ENCODE peak calls at places on chromosomes 13 and 19, in ten cellular contexts. S is upper lobe of left lung, C is fibroblast of gingiva, W is caudate nucleus, U is ACHN, P is GM13976, R is fibroblast of lung, F is cardiac fibroblast, A is NCI-H1105, M is MCF 10A. G is an unnamed sample.
A peak's percentile ranks its signal among the peaks of the same experiment; 100 is the strongest.

GRCh38 chr13:110176431-110176830 is 130.5 kb downstream of the COL4A1 start:
- DNase-seq in S (no peak), C (no peak), W (no peak), U (no peak), P (no peak), R (no peak), F (no peak), A (no peak), M (no peak), G (no peak)

GRCh38 chr13:91882918-91883317 is 484.5 kb downstream of the GPC5 start:
- DNase-seq in S (no peak), C (no peak), W (no peak), U (peak; percentile 7), P (no peak), R (no peak), F (no peak), A (no peak), M (no peak), G (no peak)

GRCh38 chr13:110306960-110307696 is at the start of the genes COL4A1 and COL4A2:
- DNase-seq in S (no peak), C (peak; percentile 77), W (no peak), U (peak; percentile 71), P (no peak), R (peak; percentile 71), F (peak; percentile 77), A (peak; percentile 22), M (peak; percentile 77), G (peak; percentile 70)

GRCh38 chr19:58058428-58058827 is 654 bp upstream of the ZNF135 start:
- DNase-seq in S (no peak), C (no peak), W (no peak), U (no peak), P (peak; percentile 12), R (no peak), F (no peak), A (no peak), M (no peak), G (no peak)

GRCh38 chr19:49343127-49343526 is 7.9 kb downstream of the CD37 start:
- DNase-seq in S (no peak), C (no peak), W (no peak), U (no peak), P (peak; percentile 53), R (no peak), F (no peak), A (no peak), M (no peak), G (no peak)

GRCh38 chr19:15238639-15239155 is 6.4 kb upstream of the EPHX3 start:
- DNase-seq in S (no peak), C (no peak), W (no peak), U (no peak), P (no peak), R (no peak), F (no peak), A (no peak), M (no peak), G (no peak)

GRCh38 chr13:62919491-62919890 is 1503.8 kb upstream of the PCDH20 start:
- DNase-seq in S (no peak), C (no peak), W (no peak), U (no peak), P (no peak), R (no peak), F (no peak), A (no peak), M (no peak), G (no peak)

GRCh38 chr19:53868892-53869804 is 1.5 kb downstream of the MYADM start:
- DNase-seq in S (peak; percentile 90), C (peak; percentile 88), W (peak; percentile 39), U (no peak), P (peak; percentile 87), R (peak; percentile 88), F (peak; percentile 89), A (peak; percentile 1), M (peak; percentile 83), G (peak; percentile 79)

GRCh38 chr19:32798201-32798600 is 71.4 kb downstream of the SLC7A9 start:
- DNase-seq in S (no peak), C (no peak), W (no peak), U (no peak), P (no peak), R (no peak), F (no peak), A (no peak), M (no peak), G (no peak)

GRCh38 chr13:37386276-37386675 is 212.3 kb downstream of the POSTN start:
- DNase-seq in S (no peak), C (no peak), W (no peak), U (no peak), P (no peak), R (no peak), F (no peak), A (no peak), M (no peak), G (no peak)

GRCh38 chr19:49894879-49895565 is 1.7 kb downstream of the IL4I1 start:
- DNase-seq in S (no peak), C (no peak), W (no peak), U (no peak), P (peak; percentile 71), R (no peak), F (no peak), A (no peak), M (no peak), G (no peak)

GRCh38 chr19:55345818-55346724 is 6.4 kb downstream of the KMT5C start:
- DNase-seq in S (no peak), C (no peak), W (no peak), U (no peak), P (no peak), R (peak; percentile 41), F (no peak), A (no peak), M (peak; percentile 74), G (peak; percentile 45)

GRCh38 chr13:100835695-100836094 is 161.1 kb upstream of the TMTC4 start:
- DNase-seq in S (no peak), C (no peak), W (no peak), U (no peak), P (no peak), R (no peak), F (peak; percentile 11), A (no peak), M (peak; percentile 14), G (no peak)

GRCh38 chr13:80499536-80500280 is 158.8 kb upstream of the SPRY2 start:
- DNase-seq in S (no peak), C (peak; percentile 37), W (no peak), U (no peak), P (no peak), R (peak; percentile 60), F (peak; percentile 32), A (no peak), M (no peak), G (peak; percentile 18)

GRCh38 chr19:51123381-51124186 is 1.1 kb upstream of the SIGLEC9 start:
- DNase-seq in S (peak; percentile 77), C (no peak), W (no peak), U (no peak), P (no peak), R (no peak), F (no peak), A (no peak), M (no peak), G (no peak)

GRCh38 chr13:74839656-74840055 is 642.3 kb downstream of the TBC1D4 start:
- DNase-seq in S (no peak), C (no peak), W (no peak), U (no peak), P (no peak), R (peak; percentile 4), F (peak; percentile 77), A (no peak), M (peak; percentile 17), G (peak; percentile 43)

GRCh38 chr13:24627864-24628418 is 52.3 kb upstream of the ATP12A start:
- DNase-seq in S (no peak), C (no peak), W (no peak), U (no peak), P (no peak), R (no peak), F (no peak), A (no peak), M (no peak), G (peak; percentile 28)